ENCODE peak calls at places on chromosomes 7 and 10, in eight cellular contexts. L, P, U, S, N, X, Y and I are unnamed samples.

GRCh38 chr10:95234951-95235350 is 40.9 kb downstream of the ACSM6 start:
- DNase-seq in X (no peak), S (no peak), P (no peak), U (no peak), L (no peak), Y (no peak), N (no peak), I (no peak)

GRCh38 chr7:148060724-148061123 is 529.8 kb upstream of the C7orf33 start:
- DNase-seq in P (no peak), U (no peak), S (no peak), N (no peak), Y (no peak), X (no peak), L (no peak), I (no peak)

GRCh38 chr10:14063531-14064317 is 267.0 kb downstream of the FRMD4A start:
- DNase-seq in P (peak), L (no peak), N (no peak), S (no peak), U (no peak), X (peak), Y (peak), I (no peak)

GRCh38 chr10:107814865-107815487 is 650.5 kb upstream of the SORCS1 start:
- DNase-seq in U (peak), L (no peak), N (no peak), X (no peak), S (peak), Y (peak), P (peak), I (peak)

GRCh38 chr7:155551785-155552611 is 5.6 kb upstream of the CNPY1 start:
- DNase-seq in S (no peak), P (no peak), L (no peak), N (no peak), U (no peak), Y (no peak), X (no peak), I (no peak)

GRCh38 chr7:85322252-85322651 is 135.4 kb upstream of the SEMA3D start:
- DNase-seq in N (no peak), P (no peak), U (no peak), X (no peak), S (peak), Y (no peak), L (no peak), I (no peak)

GRCh38 chr10:73858750-73859439 is 15.5 kb downstream of the CAMK2G start:
- DNase-seq in Y (no peak), N (no peak), P (no peak), S (no peak), L (no peak), U (no peak), X (no peak), I (no peak)

GRCh38 chr7:112898432-112899290 is 108.5 kb upstream of the TMEM168 start:
- DNase-seq in S (peak), L (no peak), U (peak), P (peak), X (peak), N (no peak), Y (peak), I (no peak)

GRCh38 chr10:124646483-124647352 is 97.5 kb downstream of the FAM53B start:
- DNase-seq in L (peak), P (no peak), Y (peak), X (peak), N (no peak), U (peak), S (peak), I (peak)

GRCh38 chr10:73871295-73871914 is 3.0 kb downstream of the CAMK2G start:
- DNase-seq in X (no peak), L (no peak), S (no peak), N (no peak), P (no peak), U (no peak), Y (no peak), I (no peak)

GRCh38 chr7:94266278-94266677 is 128.4 kb upstream of the COL1A2 start:
- DNase-seq in S (peak), N (no peak), X (peak), Y (peak), L (no peak), U (peak), P (no peak), I (no peak)

GRCh38 chr10:72123616-72124015 is 35.3 kb upstream of the SPOCK2 start:
- DNase-seq in N (no peak), S (no peak), P (no peak), L (no peak), Y (no peak), X (no peak), U (no peak), I (no peak)

GRCh38 chr10:67650558-67650957 is 45.4 kb downstream of the CTNNA3 start:
- DNase-seq in L (no peak), N (no peak), P (no peak), Y (no peak), X (no peak), S (no peak), U (no peak), I (no peak)

GRCh38 chr10:80535671-80536360 is 1.9 kb upstream of the SH2D4B start:
- DNase-seq in L (no peak), N (no peak), U (peak), Y (peak), S (peak), P (no peak), X (peak), I (no peak)

GRCh38 chr7:21967500-21968099 is 21.9 kb upstream of the CDCA7L start:
- DNase-seq in Y (no peak), S (peak), U (peak), X (peak), N (no peak), P (no peak), L (no peak), I (no peak)

GRCh38 chr10:78982726-78983125 is 86.0 kb upstream of the ZMIZ1 start:
- DNase-seq in L (no peak), N (no peak), U (no peak), P (no peak), X (no peak), S (no peak), Y (no peak), I (no peak)

GRCh38 chr10:127715782-127716378 is 21.1 kb upstream of the FOXI2 start:
- DNase-seq in Y (no peak), U (peak), S (peak), X (peak), L (no peak), P (peak), N (no peak), I (no peak)

GRCh38 chr10:20614911-20615310 is 282.2 kb downstream of the NEBL start:
- DNase-seq in P (no peak), U (no peak), L (no peak), S (no peak), X (no peak), N (no peak), Y (no peak), I (no peak)

GRCh38 chr7:96219382-96220130 is 102.3 kb downstream of the SLC25A13 start:
- DNase-seq in U (no peak), S (peak), X (peak), L (no peak), Y (no peak), P (no peak), N (no peak), I (no peak)

GRCh38 chr7:2425749-2426148 is 22.3 kb downstream of the CHST12 start:
- DNase-seq in S (no peak), Y (no peak), P (no peak), N (no peak), X (no peak), L (no peak), U (no peak), I (no peak)

GRCh38 chr10:100948916-100949315 is 20.4 kb upstream of the SEMA4G start:
- DNase-seq in L (no peak), P (no peak), Y (no peak), X (no peak), S (no peak), U (no peak), N (no peak), I (no peak)

GRCh38 chr10:98154076-98154475 is 19.6 kb downstream of the R3HCC1L start:
- DNase-seq in P (no peak), N (no peak), L (no peak), S (no peak), Y (no peak), U (no peak), X (no peak), I (no peak)

GRCh38 chr10:98253499-98253898 is 14.5 kb downstream of the LOXL4 start:
- DNase-seq in P (no peak), X (no peak), N (no peak), L (no peak), Y (peak), S (no peak), U (no peak), I (no peak)

GRCh38 chr7:55048221-55048859 is 29.5 kb downstream of the EGFR start:
- DNase-seq in P (no peak), Y (no peak), S (peak), L (no peak), N (no peak), U (no peak), X (peak), I (no peak)

GRCh38 chr10:116688241-116688711 is 54.1 kb downstream of the HSPA12A start:
- DNase-seq in N (no peak), L (no peak), U (no peak), P (no peak), Y (no peak), X (no peak), S (no peak), I (no peak)

GRCh38 chr7:83852136-83852535 is 203.2 kb upstream of the SEMA3E start:
- DNase-seq in L (no peak), U (no peak), Y (no peak), X (peak), S (peak), N (no peak), P (no peak), I (no peak)

GRCh38 chr7:127816354-127817190 is 164.6 kb downstream of the SND1 start:
- DNase-seq in S (no peak), Y (peak), L (no peak), N (no peak), P (no peak), X (no peak), U (no peak), I (no peak)

GRCh38 chr7:17183630-17184328 is 114.7 kb upstream of the AHR start:
- DNase-seq in L (no peak), S (no peak), U (no peak), X (no peak), P (no peak), N (no peak), Y (no peak), I (no peak)

GRCh38 chr7:47804767-47805545 is 143.3 kb downstream of the PKD1L1 start:
- DNase-seq in L (no peak), Y (no peak), P (no peak), S (peak), X (peak), U (no peak), N (no peak), I (no peak)

GRCh38 chr7:73585196-73585595 is 6.8 kb upstream of the TBL2 start:
- DNase-seq in P (no peak), S (no peak), N (no peak), Y (no peak), X (no peak), L (no peak), U (no peak), I (no peak)

GRCh38 chr10:78263521-78263988 is 229.9 kb downstream of the RPS24 start:
- DNase-seq in S (peak), U (no peak), N (no peak), Y (no peak), X (no peak), L (no peak), P (no peak), I (no peak)

GRCh38 chr7:77904252-77904651 is 105.7 kb downstream of the PHTF2 start:
- DNase-seq in X (no peak), L (no peak), S (peak), U (no peak), N (no peak), P (no peak), Y (no peak), I (no peak)

GRCh38 chr7:128800567-128800966 is 8.8 kb downstream of the CCDC136 start:
- DNase-seq in P (no peak), X (no peak), L (no peak), U (no peak), Y (no peak), S (no peak), N (no peak), I (no peak)

GRCh38 chr10:37856881-37857286 is 526 bp downstream of the ZNF248 start:
- DNase-seq in P (no peak), N (no peak), S (peak), L (no peak), X (no peak), U (no peak), Y (no peak), I (no peak)

DNA sequence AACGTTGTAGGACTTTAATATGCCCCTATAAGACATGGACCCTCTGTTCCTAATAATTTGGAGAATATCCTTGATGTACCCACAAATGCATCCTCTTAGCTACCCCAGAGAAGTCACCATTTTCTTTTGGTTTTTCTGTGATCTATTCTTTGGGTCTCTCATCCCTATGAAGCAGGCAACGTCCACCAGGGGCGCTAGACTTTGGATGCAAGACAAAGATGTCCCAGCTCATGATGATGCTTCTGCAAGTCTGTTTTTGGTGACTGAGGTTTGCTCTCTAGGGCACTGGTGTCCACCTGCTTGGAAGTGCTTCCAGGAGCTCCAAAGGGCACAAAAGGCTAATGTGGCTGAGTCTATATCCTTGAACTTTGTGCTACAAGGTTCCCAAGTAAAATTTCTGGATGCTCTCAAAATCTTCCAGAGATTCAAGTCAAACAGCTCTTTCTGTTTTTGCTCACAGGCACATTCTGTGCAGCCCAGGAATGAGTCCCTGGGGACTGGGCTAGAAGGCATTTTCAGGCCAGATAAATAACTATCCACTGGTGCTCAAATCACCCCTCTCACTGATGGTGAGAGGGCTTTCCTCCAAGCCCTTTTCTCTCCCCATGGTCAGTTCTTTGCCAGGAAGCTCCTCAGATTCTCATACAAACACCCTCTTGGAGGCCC is 166.4 kb downstream of the C7orf25 start:
- DNase-seq in X (no peak), S (peak), L (peak), U (peak), P (peak), Y (no peak), N (no peak), I (peak)
- TF ChIP-seq CTCF in X (peak), S (peak), L (peak), U (peak), P (peak), Y (no peak), N (peak), I (no peak)

DNA sequence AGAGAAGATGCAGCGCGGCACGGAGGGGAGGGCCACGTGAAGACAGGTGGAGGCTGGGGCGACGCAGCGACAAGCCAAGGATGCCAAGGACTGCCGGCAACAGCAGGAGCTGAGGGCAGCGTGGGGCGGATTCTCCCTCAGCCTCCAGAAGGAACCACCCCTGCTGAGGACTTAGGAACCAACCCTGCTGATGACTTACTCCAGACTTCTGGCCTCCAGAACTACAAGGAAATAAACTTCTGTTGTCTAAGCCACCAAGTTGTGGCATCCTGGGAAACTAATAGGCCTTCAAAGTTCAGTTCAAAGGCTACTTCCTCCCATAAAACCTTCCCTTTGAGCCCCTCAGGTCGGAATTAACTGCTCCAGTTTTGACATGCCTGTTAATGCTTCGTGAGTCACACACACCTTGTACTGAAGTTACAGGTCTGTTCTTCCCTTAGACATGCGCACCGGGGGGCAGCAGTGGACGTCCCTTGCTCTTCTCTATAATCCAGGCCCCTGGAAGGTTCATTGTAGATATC is 88.4 kb upstream of the RHEB start:
- DNase-seq in P (peak), X (peak), N (no peak), U (peak), L (no peak), Y (no peak), S (peak), I (no peak)
- TF ChIP-seq CTCF in P (no peak), X (no peak), N (no peak), U (no peak), L (no peak), Y (no peak), S (no peak), I (no peak)

DNA sequence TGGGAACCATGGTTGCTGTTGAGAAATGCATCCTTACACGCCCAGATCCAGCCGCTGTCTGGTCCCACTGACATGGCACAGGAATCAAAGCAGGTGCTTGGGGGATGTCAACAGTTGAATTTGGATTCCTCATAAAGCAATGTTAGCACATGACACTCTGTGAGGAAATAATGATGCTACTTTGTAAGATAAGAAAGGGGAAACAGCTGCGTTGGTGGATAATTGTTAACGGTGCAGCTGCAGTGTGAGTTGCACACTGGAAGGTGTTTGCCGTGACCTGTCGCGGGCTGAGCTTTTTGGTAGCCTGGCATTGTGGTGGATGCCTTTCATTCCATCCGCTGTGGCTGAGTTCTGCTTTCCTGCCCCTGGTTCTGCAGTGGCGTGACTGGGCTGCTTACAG is 113.9 kb downstream of the MGMT start:
- DNase-seq in X (no peak), P (no peak), L (no peak), N (no peak), U (no peak), Y (no peak), S (no peak), I (no peak)
- TF ChIP-seq CTCF in X (no peak), P (no peak), L (no peak), N (no peak), U (no peak), Y (no peak), S (no peak), I (no peak)

DNA sequence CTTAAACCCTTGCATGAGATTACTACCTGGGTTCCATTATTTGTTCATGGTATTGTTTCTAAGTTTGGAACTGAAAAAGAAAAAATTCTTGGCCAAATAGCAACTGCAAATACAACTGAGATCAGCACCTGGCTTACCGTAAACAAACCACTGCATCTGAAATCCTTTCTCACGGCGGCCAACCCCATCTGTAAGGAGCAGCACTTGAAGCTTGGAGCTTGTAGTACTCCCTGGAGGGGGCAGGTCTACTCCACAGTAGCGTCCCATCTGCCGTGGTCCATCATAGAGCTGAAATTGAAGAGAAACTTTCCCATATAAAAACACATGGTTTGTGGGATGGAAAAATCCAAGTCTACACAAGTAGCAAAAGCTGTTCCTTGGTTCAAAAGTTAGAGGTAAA is 109.9 kb downstream of the CUBN start:
- DNase-seq in P (no peak), X (no peak), U (no peak), Y (no peak), L (no peak), N (no peak), S (no peak), I (no peak)
- TF ChIP-seq CTCF in P (no peak), X (no peak), U (no peak), Y (no peak), L (no peak), N (no peak), S (no peak), I (no peak)